ENCODE peak calls at places on chromosomes 7 and 10, in ten cellular contexts. I is EH; Y is activated CD4-positive, alpha-beta T cell treated with anti-CD3 and anti-CD28 coated beads, Interleukin-2, amount 50 U/mL, for 4 hours; H is stimulated activated CD4-positive, alpha-beta T cell treated with anti-CD3 and anti-CD28 coated beads, Interleukin-4, amount 100 ng/mL, for 4 hours; T is HTR-8/SVneo; J is skeletal muscle cell; S is GM18507; D is T1000; A is Calu3; U is effector memory CD4-positive, alpha-beta T cell. P is an unnamed sample.

GRCh38 chr10:28906011-28906411 is 228.7 kb downstream of the BAMBI start:
- DNase-seq in I (no peak), Y (no peak), H (no peak), T (no peak), J (no peak), S (no peak), D (no peak), A (peak), U (no peak), P (no peak)

GRCh38 chr10:33542747-33543505 is 208.5 kb upstream of the NRP1 start:
- DNase-seq in I (peak), Y (no peak), H (no peak), T (no peak), J (peak), S (no peak), D (no peak), A (no peak), U (no peak), P (no peak)

GRCh38 chr7:88758355-88759215 is 915 bp upstream of the ZNF804B start:
- DNase-seq in I (peak), Y (no peak), H (no peak), T (no peak), J (no peak), S (no peak), D (no peak), A (peak), U (no peak), P (no peak)

GRCh38 chr7:44767912-44768662 is 19.4 kb downstream of the ZMIZ2 start:
- DNase-seq in I (peak), Y (peak), H (no peak), T (no peak), J (peak), S (no peak), D (no peak), A (no peak), U (no peak), P (no peak)

GRCh38 chr10:99551158-99551557 is 18.4 kb downstream of the NKX2-3 start:
- DNase-seq in I (peak), Y (no peak), H (no peak), T (peak), J (peak), S (no peak), D (no peak), A (no peak), U (no peak), P (no peak)

GRCh38 chr10:3828404-3829192 is 43.6 kb upstream of the KLF6 start:
- DNase-seq in I (peak), Y (peak), H (no peak), T (no peak), J (peak), S (no peak), D (no peak), A (no peak), U (no peak), P (peak)

GRCh38 chr7:4077980-4078379 is 604.1 kb upstream of the FOXK1 start:
- DNase-seq in I (no peak), Y (no peak), H (no peak), T (no peak), J (no peak), S (no peak), D (no peak), A (no peak), U (no peak), P (no peak)

GRCh38 chr7:131859162-131859821 is 302.9 kb upstream of the PODXL start:
- DNase-seq in I (peak), Y (peak), H (peak), T (peak), J (peak), S (peak), D (no peak), A (peak), U (no peak), P (no peak)

GRCh38 chr7:90917536-90917935 is 321.4 kb downstream of the CDK14 start:
- DNase-seq in I (no peak), Y (no peak), H (no peak), T (no peak), J (no peak), S (no peak), D (no peak), A (no peak), U (no peak), P (no peak)

GRCh38 chr10:60123172-60123571 is 216.8 kb upstream of the CCDC6 start:
- DNase-seq in I (peak), Y (no peak), H (no peak), T (no peak), J (peak), S (no peak), D (no peak), A (peak), U (no peak), P (no peak)

P was measured in activated T-helper 9 cell treated with anti-CD3 and anti-CD28 coated beads, Interleukin-2, amount 50 U/mL, for 16 hours.